ENCODE peak calls at places on chromosomes 2 and 18, in five cellular contexts. U, Y, O, K and A are unnamed samples. For H3K4me1, the result is how much of the 10 kb centered on the place peaks cover.

GRCh38 chr2:133674433-133675331 is 106.4 kb upstream of the NCKAP5 start:
- DNase-seq in U (peak), Y (peak), O (peak), K (no peak), A (no peak)

GRCh38 chr2:74556831-74557370 is 2.4 kb downstream of the DOK1 start:
- DNase-seq in U (no peak), Y (no peak), O (no peak), K (no peak), A (no peak)

GRCh38 chr2:188050716-188051115 is 241.0 kb upstream of the GULP1 start:
- DNase-seq in U (no peak), Y (no peak), O (no peak), K (no peak), A (no peak)

GRCh38 chr2:159797468-159798375 is at the start of gene CD302:
- DNase-seq in U (peak), Y (peak), O (peak), K (peak), A (no peak)

GRCh38 chr2:61423714-61424113 is 47.2 kb downstream of the USP34 start:
- DNase-seq in U (no peak), Y (no peak), O (no peak), K (no peak), A (no peak)

GRCh38 chr2:141187063-141187429 is 943.8 kb downstream of the LRP1B start:
- DNase-seq in U (no peak), Y (no peak), O (no peak), K (no peak), A (no peak)

GRCh38 chr18:10499230-10499629 is 26.6 kb upstream of the NAPG start:
- DNase-seq in U (no peak), Y (no peak), O (no peak), K (no peak), A (peak)

GRCh38 chr2:191917967-191918651 is 71.2 kb upstream of the CAVIN2 start:
- DNase-seq in U (no peak), Y (no peak), O (no peak), K (no peak), A (no peak)

GRCh38 chr2:33074197-33074596 is 127.4 kb downstream of the LTBP1 start:
- DNase-seq in U (no peak), Y (no peak), O (no peak), K (no peak), A (no peak)

GRCh38 chr18:63907649-63908048 is at the start of gene SERPINB10:
- DNase-seq in U (no peak), Y (no peak), O (no peak), K (no peak), A (no peak)

GRCh38 chr2:217611056-217611455 is 391.7 kb downstream of the TNS1 start:
- DNase-seq in U (no peak), Y (no peak), O (no peak), K (no peak), A (no peak)

GRCh38 chr2:44953686-44953976 is 12.1 kb downstream of the SIX3 start:
- DNase-seq in U (no peak), Y (no peak), O (no peak), K (no peak), A (no peak)

GRCh38 chr2:28054916-28055315 is 164.4 kb downstream of the BABAM2 start:
- DNase-seq in U (no peak), Y (no peak), O (no peak), K (no peak), A (no peak)

GRCh38 chr18:3345452-3345851 is 83.5 kb downstream of the MYL12B start:
- DNase-seq in U (no peak), Y (no peak), O (no peak), K (no peak), A (no peak)

GRCh38 chr2:20641123-20641985 is 9.5 kb downstream of the HS1BP3 start:
- DNase-seq in U (peak), Y (no peak), O (no peak), K (no peak), A (no peak)

GRCh38 chr2:181778621-181779195 is 98.4 kb upstream of the NEUROD1 start:
- DNase-seq in U (no peak), Y (no peak), O (no peak), K (no peak), A (no peak)

GRCh38 chr2:55010915-55011314 is 39.3 kb downstream of the RTN4 start:
- DNase-seq in U (peak), Y (peak), O (peak), K (no peak), A (no peak)

GRCh38 chr18:77132369-77133050 is at the start of gene MBP:
- DNase-seq in U (peak), Y (peak), O (peak), K (peak), A (peak)

GRCh38 chr2:68686178-68686577 is 42.8 kb downstream of the PROKR1 start:
- DNase-seq in U (no peak), Y (no peak), O (no peak), K (no peak), A (no peak)

GRCh38 chr2:68690851-68691250 is 43.8 kb upstream of the ARHGAP25 start:
- DNase-seq in U (no peak), Y (no peak), O (no peak), K (no peak), A (no peak)

GRCh38 chr2:68684197-68684596 is 40.8 kb downstream of the PROKR1 start:
- DNase-seq in U (no peak), Y (no peak), O (no peak), K (no peak), A (no peak)

GRCh38 chr2:68689553-68690537 is 44.8 kb upstream of the ARHGAP25 start:
- DNase-seq in U (no peak), Y (no peak), O (no peak), K (no peak), A (no peak)

GRCh38 chr2:68687018-68687417 is 43.6 kb downstream of the PROKR1 start:
- DNase-seq in U (no peak), Y (no peak), O (no peak), K (no peak), A (no peak)
- H3K4me1 ChIP-seq in U (under half), Y (under half), O (under half), K (under half), A (under half)

DNA sequence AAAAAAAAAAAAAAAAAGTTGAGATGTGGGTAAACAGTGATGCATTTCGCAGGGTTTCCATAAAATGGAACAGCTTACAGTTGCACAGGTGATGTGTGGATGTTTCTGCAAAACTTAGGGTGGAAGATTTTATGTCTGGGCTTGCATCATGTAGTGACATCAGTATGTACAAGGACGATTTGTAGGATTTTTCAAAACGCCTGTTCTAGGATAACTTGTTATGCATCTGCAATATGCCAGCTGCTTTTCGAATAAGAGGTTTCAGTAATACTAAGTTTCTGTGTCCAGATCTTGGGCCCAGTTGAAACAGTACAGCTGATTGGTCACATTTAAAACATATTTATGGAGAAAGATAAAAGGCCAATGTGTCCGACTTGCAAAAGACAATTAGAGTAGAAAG is 1.2 kb downstream of the PTPN4 start:
- DNase-seq in U (no peak), Y (no peak), O (no peak), K (no peak), A (no peak)
- H3K27ac ChIP-seq in U (no peak), Y (no peak), O (no peak), K (peak), A (peak)

DNA sequence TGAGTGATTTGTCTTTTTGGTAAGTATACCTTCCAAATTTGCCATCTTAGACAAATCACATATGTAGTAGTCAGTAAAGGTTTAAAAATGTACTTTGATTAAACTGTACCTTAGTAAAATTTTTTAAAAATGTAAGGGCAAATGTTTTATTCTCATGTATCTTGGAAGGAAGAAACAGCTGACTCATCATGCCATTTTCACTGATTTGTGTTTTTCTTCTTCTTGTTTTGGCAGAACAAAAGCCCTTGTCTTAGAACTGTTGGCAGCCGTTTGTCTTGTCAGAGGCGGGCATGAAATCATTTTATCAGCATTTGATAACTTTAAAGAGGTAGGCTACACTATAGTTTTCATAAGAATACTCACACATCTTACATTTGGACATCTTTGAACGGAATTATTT is 136.5 kb downstream of the PRPF40A start:
- DNase-seq in U (no peak), Y (no peak), O (no peak), K (no peak), A (no peak)
- H3K4me1 ChIP-seq in U (under half), Y (under half), O (under half), K (under half), A (under half)

DNA sequence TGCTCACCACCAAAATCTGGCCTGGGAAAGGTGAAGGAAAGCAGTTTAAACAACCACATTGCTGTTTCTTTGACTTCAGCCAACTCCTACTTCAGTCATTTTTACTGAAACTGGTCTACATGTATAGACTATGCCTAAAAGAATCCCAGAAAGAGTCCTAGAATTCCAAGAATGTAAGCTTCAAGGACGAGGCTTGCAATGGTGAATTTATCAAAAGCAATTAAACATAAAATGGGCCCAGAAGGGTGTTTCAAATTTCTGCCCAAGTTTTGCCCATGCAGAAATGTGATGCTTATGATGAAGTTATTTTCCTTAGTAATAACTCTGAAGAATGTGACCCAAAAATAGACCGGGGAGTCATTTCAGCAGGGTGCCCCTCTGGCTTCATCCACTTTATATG is 16.6 kb downstream of the EN1 start:
- DNase-seq in U (no peak), Y (no peak), O (no peak), K (no peak), A (no peak)
- H3K27ac ChIP-seq in U (no peak), Y (no peak), O (peak), K (no peak), A (no peak)

DNA sequence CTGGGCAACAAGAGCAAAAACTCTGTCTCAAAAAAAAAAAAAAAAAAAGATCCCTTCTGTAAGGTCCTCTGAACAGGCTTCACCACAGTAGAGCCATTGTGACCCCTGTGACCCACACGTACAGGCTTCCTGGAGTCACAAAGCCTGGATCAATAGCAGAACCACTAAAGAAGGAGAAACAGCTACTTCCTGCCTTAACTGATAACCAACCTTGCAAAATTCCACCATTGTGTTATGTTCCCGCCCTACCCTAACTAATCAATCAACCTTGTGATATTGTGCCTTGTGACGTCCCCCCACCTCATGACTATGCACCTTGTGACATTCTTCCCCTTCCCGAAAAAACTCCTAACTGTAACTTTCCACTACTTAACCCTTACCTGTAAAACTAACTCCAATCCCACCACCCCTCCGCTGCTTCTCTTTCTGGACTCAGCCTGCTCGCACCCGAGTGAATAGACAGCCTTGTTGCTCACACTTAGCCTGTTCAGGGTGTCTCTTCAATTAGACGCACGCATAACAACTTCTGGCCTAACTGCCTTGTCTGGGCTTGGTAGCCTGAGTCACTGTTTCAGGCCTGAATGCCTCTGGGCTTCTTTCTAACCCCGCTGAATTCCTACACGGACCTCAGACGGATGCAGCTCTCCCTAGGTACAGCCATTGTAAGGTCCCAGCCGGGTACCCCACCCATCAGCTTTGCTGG is 13.9 kb downstream of the SCYGR8 start:
- DNase-seq in U (no peak), Y (no peak), O (no peak), K (no peak), A (no peak)
- H3K4me1 ChIP-seq in U (under half), Y (under half), O (under half), K (under half), A (under half)

GRCh38 chr2:153405196-153405595 is 73.4 kb downstream of the RPRM start:
- DNase-seq in U (no peak), Y (no peak), O (no peak), K (no peak), A (no peak)

GRCh38 chr2:153404792-153405191 is 73.8 kb downstream of the RPRM start:
- DNase-seq in U (no peak), Y (no peak), O (no peak), K (no peak), A (no peak)

GRCh38 chr2:153403937-153404336 is 74.6 kb downstream of the RPRM start:
- DNase-seq in U (no peak), Y (no peak), O (no peak), K (no peak), A (no peak)

DNA sequence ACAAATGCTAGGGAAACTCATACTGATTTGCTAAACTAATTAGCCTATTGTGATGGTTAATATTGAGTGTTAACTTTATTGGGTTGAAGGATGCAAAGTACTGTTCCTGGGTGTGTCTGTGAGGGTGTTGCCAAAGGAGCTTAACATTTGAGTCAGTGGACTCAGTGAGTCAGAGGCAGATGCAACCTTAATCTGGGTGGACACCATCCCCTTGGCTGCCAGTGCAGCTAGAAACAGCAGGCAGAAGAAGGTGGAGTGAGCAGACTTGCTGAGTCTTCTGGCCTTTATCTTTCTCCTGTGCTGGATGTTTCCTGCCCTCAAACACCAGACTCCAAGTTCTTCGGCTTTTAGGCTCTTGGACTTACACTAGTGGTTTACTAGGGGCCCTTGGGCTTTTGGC is 69.9 kb downstream of the RPRM start:
- DNase-seq in U (no peak), Y (no peak), O (no peak), K (no peak), A (no peak)
- H3K27ac ChIP-seq in U (no peak), Y (no peak), O (peak), K (no peak), A (no peak)

GRCh38 chr18:79403723-79404566 is 8.2 kb downstream of the NFATC1 start:
- DNase-seq in U (peak), Y (no peak), O (peak), K (no peak), A (no peak)

GRCh38 chr18:79404567-79404910 is 8.8 kb downstream of the NFATC1 start:
- DNase-seq in U (peak), Y (no peak), O (peak), K (no peak), A (no peak)

GRCh38 chr18:79402209-79402576 is 6.5 kb downstream of the NFATC1 start:
- DNase-seq in U (peak), Y (no peak), O (peak), K (no peak), A (no peak)

GRCh38 chr18:79401494-79402208 is 5.9 kb downstream of the NFATC1 start:
- DNase-seq in U (peak), Y (no peak), O (peak), K (no peak), A (no peak)

DNA sequence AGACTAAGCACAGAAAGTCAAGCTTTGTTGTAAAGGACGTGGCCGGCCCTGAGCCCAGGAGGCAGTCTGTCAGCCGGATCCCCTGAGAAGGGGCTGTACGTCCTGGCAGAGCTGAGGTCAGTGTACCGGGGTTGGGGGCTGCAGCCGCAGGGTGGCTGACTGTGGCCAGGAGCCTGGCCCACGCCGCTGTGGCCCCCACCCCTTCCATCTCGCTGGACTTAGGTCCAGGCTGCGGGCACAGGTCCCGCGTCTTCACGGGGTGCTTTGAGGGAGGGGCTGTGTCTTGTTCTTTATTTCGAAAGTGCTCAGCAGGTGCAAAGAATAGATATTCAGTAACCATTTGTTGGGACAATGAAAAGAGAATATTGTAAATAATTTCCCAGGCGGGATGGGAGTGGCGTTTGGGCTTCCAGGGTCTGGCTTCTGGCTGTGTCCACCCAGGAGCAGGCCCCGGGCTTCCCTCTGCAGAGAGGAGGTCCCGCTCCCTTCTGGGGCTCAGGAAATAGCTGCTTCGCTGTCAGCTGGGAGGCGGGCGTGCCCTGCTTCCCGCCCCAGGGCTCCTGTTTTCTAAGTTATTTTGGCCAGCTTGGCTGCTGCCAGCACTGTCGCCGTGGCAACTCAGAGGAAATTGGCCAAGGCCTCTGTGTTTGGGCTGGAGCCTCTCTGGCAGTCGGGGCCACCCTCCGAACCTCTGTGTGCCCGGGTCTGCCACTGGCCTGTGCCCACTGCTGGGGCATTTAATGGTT is 7.4 kb downstream of the NFATC1 start:
- DNase-seq in U (peak), Y (peak), O (peak), K (no peak), A (no peak)
- H3K4me1 ChIP-seq in U (under half), Y (under half), O (half or more), K (half or more), A (under half)